ENCODE peak calls at places on chromosomes 5 and 9, in eight cellular contexts. X is activated CD8-positive, alpha-beta T cell treated with anti-CD3 and anti-CD28 coated beads for 36 hours; Z is WTC11; S is choroid plexus epithelial cell; N is lower lobe of right lung; M is CD4-positive, alpha-beta T cell; G is fibroblast of mammary gland; P is IMR-90. W is an unnamed sample.

GRCh38 chr5:124583469-124584350 is 162.7 kb downstream of the ZNF608 start:
- DNase-seq in X (peak; percentile 53), Z (no peak), S (peak; percentile 91), N (no peak), M (no peak), G (peak; percentile 86), P (peak; percentile 95), W (peak; percentile 96)

GRCh38 chr5:179326176-179326997 is 18.9 kb downstream of the ADAMTS2 start:
- DNase-seq in X (no peak), Z (peak; percentile 49), S (peak; percentile 90), N (peak; percentile 41), M (no peak), G (peak; percentile 96), P (peak; percentile 58), W (no peak)

GRCh38 chr5:68245325-68245724 is 29.8 kb downstream of the PIK3R1 start:
- DNase-seq in X (no peak), Z (no peak), S (no peak), N (no peak), M (no peak), G (peak; percentile 81), P (peak; percentile 43), W (no peak)

GRCh38 chr9:135489188-135489918 is 9.8 kb downstream of the PPP1R26 start:
- DNase-seq in X (no peak), Z (no peak), S (no peak), N (peak; percentile 32), M (no peak), G (no peak), P (no peak), W (no peak)

GRCh38 chr5:149990518-149991376 is 9.7 kb downstream of the TIGD6 start:
- DNase-seq in X (peak; percentile 85), Z (peak; percentile 74), S (peak; percentile 88), N (peak; percentile 68), M (peak; percentile 52), G (peak; percentile 74), P (peak; percentile 76), W (peak; percentile 71)

GRCh38 chr9:89929721-89930480 is 325.1 kb downstream of the GADD45G start:
- DNase-seq in X (peak; percentile 14), Z (no peak), S (no peak), N (no peak), M (no peak), G (peak; percentile 79), P (peak; percentile 24), W (peak; percentile 72)

GRCh38 chr5:156515799-156516198 is 188.8 kb downstream of the SGCD start:
- DNase-seq in X (no peak), Z (peak; percentile 22), S (no peak), N (no peak), M (no peak), G (no peak), P (peak; percentile 28), W (no peak)

GRCh38 chr9:98488578-98489312 is 220.0 kb downstream of the GABBR2 start:
- DNase-seq in X (no peak), Z (no peak), S (peak; percentile 95), N (no peak), M (no peak), G (peak; percentile 96), P (peak; percentile 98), W (peak; percentile 98)

GRCh38 chr9:1871486-1872181 is 143.5 kb upstream of the SMARCA2 start:
- DNase-seq in X (peak; percentile 8), Z (peak; percentile 16), S (peak; percentile 5), N (no peak), M (no peak), G (no peak), P (no peak), W (peak; percentile 35)

GRCh38 chr5:68964679-68965078 is 129.1 kb upstream of the SLC30A5 start:
- DNase-seq in X (no peak), Z (no peak), S (no peak), N (no peak), M (no peak), G (no peak), P (no peak), W (no peak)

GRCh38 chr9:22529426-22530199 is 83.0 kb downstream of the DMRTA1 start:
- DNase-seq in X (no peak), Z (no peak), S (peak; percentile 1), N (no peak), M (no peak), G (peak; percentile 20), P (no peak), W (peak; percentile 14)

GRCh38 chr5:83025690-83026472 is 51.3 kb downstream of the TMEM167A start:
- DNase-seq in X (no peak), Z (no peak), S (no peak), N (no peak), M (no peak), G (no peak), P (peak; percentile 12), W (no peak)

GRCh38 chr5:167244583-167244982 is 1046.9 kb upstream of the WWC1 start:
- DNase-seq in X (no peak), Z (peak; percentile 65), S (peak; percentile 26), N (no peak), M (no peak), G (peak; percentile 31), P (no peak), W (no peak)

DNA sequence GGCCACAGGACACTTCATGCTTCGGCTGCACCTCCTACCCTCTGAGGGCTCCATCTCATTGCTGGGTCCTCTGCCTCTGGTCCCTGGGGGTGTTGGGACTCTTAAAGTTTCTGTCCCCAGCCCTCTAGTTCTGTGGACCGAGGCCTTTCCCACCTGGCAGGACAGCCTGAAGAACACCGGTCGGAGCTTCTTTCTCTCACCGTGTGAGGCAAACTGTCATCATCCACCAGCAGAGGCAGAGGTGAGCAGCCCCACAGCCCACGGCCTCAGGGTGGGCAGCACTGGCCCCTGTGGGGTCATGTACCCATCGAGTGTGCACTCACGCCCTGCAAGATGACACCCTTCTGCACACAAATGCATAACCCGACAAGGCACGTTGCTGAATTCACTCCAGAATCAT is 49.9 kb downstream of the IRX2 start:
- DNase-seq in X (no peak), Z (peak; percentile 24), S (no peak), N (no peak), M (no peak), G (no peak), P (no peak), W (no peak)
- TF ChIP-seq CTCF in X (no peak), Z (peak; percentile 18), S (no peak), N (no peak), M (no peak), G (no peak), P (no peak), W (no peak)

GRCh38 chr5:61468483-61468865 is 136.4 kb downstream of the ZSWIM6 start:
- DNase-seq in X (no peak), Z (no peak), S (no peak), N (no peak), M (no peak), G (no peak), P (no peak), W (no peak)
- TF ChIP-seq CTCF in X (no peak), Z (no peak), S (peak; percentile 41), N (no peak), M (no peak), G (no peak), P (no peak), W (no peak)

DNA sequence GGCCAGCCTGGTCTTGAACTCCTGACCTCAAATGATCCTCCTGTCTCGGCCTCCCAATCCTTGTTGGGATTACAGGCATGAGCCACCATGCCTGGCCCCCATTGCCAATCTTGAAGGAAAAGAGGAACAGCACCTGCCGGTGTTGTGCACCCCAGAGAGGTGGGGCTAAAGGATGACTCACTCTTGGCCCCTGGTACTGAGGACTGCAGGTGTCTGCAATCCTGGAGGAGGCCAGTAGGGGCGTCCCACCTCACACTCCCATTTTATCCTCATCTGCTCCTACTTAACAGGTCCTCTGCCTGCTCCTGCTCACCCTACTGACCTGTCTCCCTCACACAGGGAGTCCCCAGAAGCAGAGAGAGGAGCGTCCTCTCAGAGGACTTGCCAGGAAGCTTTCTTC is 390.4 kb downstream of the ARHGEF28 start:
- DNase-seq in X (peak; percentile 20), Z (peak; percentile 46), S (no peak), N (no peak), M (no peak), G (no peak), P (no peak), W (no peak)
- TF ChIP-seq CTCF in X (no peak), Z (peak; percentile 38), S (peak; percentile 15), N (no peak), M (no peak), G (peak; percentile 24), P (no peak), W (peak; percentile 24)

GRCh38 chr9:92328225-92328624 is 2.5 kb downstream of the CENPP start:
- DNase-seq in X (peak; percentile 2), Z (no peak), S (peak; percentile 89), N (no peak), M (no peak), G (peak; percentile 80), P (peak; percentile 78), W (peak; percentile 53)
- TF ChIP-seq CTCF in X (no peak), Z (no peak), S (peak; percentile 65), N (no peak), M (no peak), G (peak; percentile 54), P (peak; percentile 62), W (peak; percentile 28)

DNA sequence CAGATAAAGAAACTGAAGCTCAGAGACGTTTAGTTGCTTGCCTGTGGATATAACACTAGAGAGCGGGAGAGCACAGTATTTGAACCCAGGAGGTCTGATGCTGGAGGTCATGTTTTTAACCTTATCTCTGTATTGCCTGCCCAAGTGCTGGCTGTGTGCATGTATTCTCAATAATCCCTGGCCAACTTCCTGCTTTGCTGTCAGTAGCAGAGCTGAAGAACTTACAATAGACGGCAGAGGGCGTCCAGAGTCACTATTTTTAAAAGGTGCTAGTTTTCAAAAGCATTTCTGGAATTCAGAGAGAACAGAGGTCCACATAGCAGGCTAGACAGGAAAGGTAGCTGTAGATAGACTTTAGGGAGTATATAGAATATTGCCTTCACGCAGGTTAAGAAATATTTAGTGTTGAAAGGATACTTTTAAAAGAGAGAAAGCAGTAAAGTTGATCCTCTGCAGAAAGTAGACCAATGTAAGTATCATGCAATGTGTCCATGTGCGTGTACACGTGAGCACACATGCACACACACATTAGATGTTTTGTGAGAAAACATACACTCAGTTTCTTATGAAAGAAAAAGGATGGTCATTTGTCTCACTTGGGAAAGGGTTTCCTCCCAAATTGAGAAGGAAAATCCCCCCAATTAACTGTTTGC is 46.3 kb downstream of the PTCD2 start:
- DNase-seq in X (peak; percentile 54), Z (peak; percentile 36), S (peak; percentile 93), N (no peak), M (no peak), G (peak; percentile 79), P (peak; percentile 80), W (peak; percentile 71)
- TF ChIP-seq CTCF in X (peak; percentile 61), Z (peak; percentile 36), S (peak; percentile 84), N (peak; percentile 78), M (peak; percentile 51), G (peak; percentile 82), P (peak; percentile 81), W (peak; percentile 59)